ENCODE peak calls at places on chromosomes 1 and 21, in seven cellular contexts. One of them, this sample, is unnamed.

GRCh38 chr1:16152521-16153087 is 3.3 kb downstream of the EPHA2 start:
- DNase-seq in RKO: no peak
- DNase-seq in nephron progenitor cell: peak; percentile 64
- DNase-seq in CD4-positive, CD25-positive, alpha-beta regulatory T cell: no peak
- DNase-seq in endodermal cell: peak; percentile 72
- DNase-seq in EH: peak; percentile 61
- DNase-seq in NCI-H510A treated with DMSO at 0.1 percent for 48 hours: no peak
- DNase-seq in this sample: no peak

GRCh38 chr1:65170511-65171142 is 22.6 kb downstream of the AK4 start:
- DNase-seq in EH: peak; percentile 23
- DNase-seq in RKO: no peak
- DNase-seq in NCI-H510A treated with DMSO at 0.1 percent for 48 hours: no peak
- DNase-seq in endodermal cell: no peak
- DNase-seq in nephron progenitor cell: no peak
- DNase-seq in CD4-positive, CD25-positive, alpha-beta regulatory T cell: no peak
- DNase-seq in this sample: no peak

GRCh38 chr1:12580054-12580887 is 37.7 kb downstream of the DHRS3 start:
- DNase-seq in RKO: no peak
- DNase-seq in endodermal cell: no peak
- DNase-seq in nephron progenitor cell: no peak
- DNase-seq in CD4-positive, CD25-positive, alpha-beta regulatory T cell: no peak
- DNase-seq in NCI-H510A treated with DMSO at 0.1 percent for 48 hours: no peak
- DNase-seq in EH: peak; percentile 86
- DNase-seq in this sample: no peak

GRCh38 chr1:200437556-200438203 is 27.8 kb upstream of the ZNF281 start:
- DNase-seq in CD4-positive, CD25-positive, alpha-beta regulatory T cell: peak; percentile 31
- DNase-seq in endodermal cell: no peak
- DNase-seq in RKO: no peak
- DNase-seq in nephron progenitor cell: no peak
- DNase-seq in EH: peak; percentile 52
- DNase-seq in NCI-H510A treated with DMSO at 0.1 percent for 48 hours: no peak
- DNase-seq in this sample: no peak

GRCh38 chr1:200628223-200628868 is 7.8 kb upstream of the KIF14 start:
- DNase-seq in CD4-positive, CD25-positive, alpha-beta regulatory T cell: no peak
- DNase-seq in nephron progenitor cell: no peak
- DNase-seq in endodermal cell: no peak
- DNase-seq in EH: no peak
- DNase-seq in RKO: no peak
- DNase-seq in NCI-H510A treated with DMSO at 0.1 percent for 48 hours: no peak
- DNase-seq in this sample: no peak

GRCh38 chr21:45027241-45028196 is 46.9 kb upstream of the ADARB1 start:
- DNase-seq in CD4-positive, CD25-positive, alpha-beta regulatory T cell: no peak
- DNase-seq in EH: no peak
- DNase-seq in RKO: no peak
- DNase-seq in nephron progenitor cell: no peak
- DNase-seq in NCI-H510A treated with DMSO at 0.1 percent for 48 hours: no peak
- DNase-seq in endodermal cell: no peak
- DNase-seq in this sample: no peak

GRCh38 chr1:16129921-16130543 is 25.8 kb downstream of the EPHA2 start:
- DNase-seq in EH: no peak
- DNase-seq in NCI-H510A treated with DMSO at 0.1 percent for 48 hours: no peak
- DNase-seq in nephron progenitor cell: no peak
- DNase-seq in endodermal cell: no peak
- DNase-seq in CD4-positive, CD25-positive, alpha-beta regulatory T cell: no peak
- DNase-seq in RKO: no peak
- DNase-seq in this sample: no peak

GRCh38 chr1:59178803-59179202 is 118.1 kb upstream of the FGGY start:
- DNase-seq in CD4-positive, CD25-positive, alpha-beta regulatory T cell: no peak
- DNase-seq in NCI-H510A treated with DMSO at 0.1 percent for 48 hours: no peak
- DNase-seq in EH: no peak
- DNase-seq in nephron progenitor cell: no peak
- DNase-seq in endodermal cell: no peak
- DNase-seq in RKO: no peak
- DNase-seq in this sample: no peak

GRCh38 chr1:103783944-103784377 is 34.3 kb downstream of the AMY1C start:
- DNase-seq in NCI-H510A treated with DMSO at 0.1 percent for 48 hours: no peak
- DNase-seq in CD4-positive, CD25-positive, alpha-beta regulatory T cell: no peak
- DNase-seq in endodermal cell: no peak
- DNase-seq in EH: no peak
- DNase-seq in nephron progenitor cell: no peak
- DNase-seq in RKO: no peak
- DNase-seq in this sample: peak; percentile 1

GRCh38 chr1:212586429-212587303 is 21.9 kb upstream of the ATF3 start:
- DNase-seq in CD4-positive, CD25-positive, alpha-beta regulatory T cell: no peak
- DNase-seq in RKO: no peak
- DNase-seq in EH: no peak
- DNase-seq in NCI-H510A treated with DMSO at 0.1 percent for 48 hours: no peak
- DNase-seq in nephron progenitor cell: no peak
- DNase-seq in endodermal cell: no peak
- DNase-seq in this sample: no peak

GRCh38 chr1:155297431-155297830 is 3.8 kb downstream of the PKLR start:
- DNase-seq in nephron progenitor cell: no peak
- DNase-seq in NCI-H510A treated with DMSO at 0.1 percent for 48 hours: no peak
- DNase-seq in endodermal cell: no peak
- DNase-seq in EH: no peak
- DNase-seq in RKO: no peak
- DNase-seq in CD4-positive, CD25-positive, alpha-beta regulatory T cell: no peak
- DNase-seq in this sample: no peak

GRCh38 chr1:29805122-29805895 is 569.0 kb downstream of the PTPRU start:
- DNase-seq in NCI-H510A treated with DMSO at 0.1 percent for 48 hours: no peak
- DNase-seq in nephron progenitor cell: no peak
- DNase-seq in RKO: no peak
- DNase-seq in CD4-positive, CD25-positive, alpha-beta regulatory T cell: no peak
- DNase-seq in endodermal cell: peak; percentile 69
- DNase-seq in EH: no peak
- DNase-seq in this sample: peak; percentile 35

GRCh38 chr1:35592991-35593769 is 20.1 kb downstream of the TFAP2E start:
- DNase-seq in nephron progenitor cell: no peak
- DNase-seq in NCI-H510A treated with DMSO at 0.1 percent for 48 hours: no peak
- DNase-seq in endodermal cell: no peak
- DNase-seq in RKO: no peak
- DNase-seq in EH: no peak
- DNase-seq in CD4-positive, CD25-positive, alpha-beta regulatory T cell: no peak
- DNase-seq in this sample: no peak

GRCh38 chr21:45534591-45535331 is 7.5 kb downstream of the SLC19A1 start:
- DNase-seq in endodermal cell: peak; percentile 51
- DNase-seq in CD4-positive, CD25-positive, alpha-beta regulatory T cell: no peak
- DNase-seq in RKO: no peak
- DNase-seq in nephron progenitor cell: no peak
- DNase-seq in EH: no peak
- DNase-seq in NCI-H510A treated with DMSO at 0.1 percent for 48 hours: no peak
- DNase-seq in this sample: no peak

GRCh38 chr1:60171793-60172192 is 98.2 kb upstream of the C1orf87 start:
- DNase-seq in NCI-H510A treated with DMSO at 0.1 percent for 48 hours: no peak
- DNase-seq in EH: peak; percentile 89
- DNase-seq in endodermal cell: no peak
- DNase-seq in RKO: no peak
- DNase-seq in nephron progenitor cell: no peak
- DNase-seq in CD4-positive, CD25-positive, alpha-beta regulatory T cell: no peak
- DNase-seq in this sample: no peak

This sample was measured in mesendoderm.